ENCODE peak calls at places on chromosome 20, in four cellular contexts. G, E, T and O are unnamed samples.

GRCh38 chr20:63831696-63832686 is 927 bp upstream of the ZBTB46 start:
- DNase-seq in T (peak; percentile 58), E (no peak), G (no peak), O (no peak)

GRCh38 chr20:17938889-17939619 is 29.5 kb downstream of the SNX5 start:
- DNase-seq in G (peak; percentile 63), T (peak; percentile 57), E (peak; percentile 50), O (peak; percentile 56)

GRCh38 chr20:63097336-63097831 is 90.6 kb upstream of the BHLHE23 start:
- DNase-seq in E (no peak), T (peak; percentile 7), G (no peak), O (no peak)

GRCh38 chr20:41293269-41294037 is 24.1 kb downstream of the ZHX3 start:
- DNase-seq in G (no peak), T (no peak), E (peak; percentile 74), O (peak; percentile 39)

GRCh38 chr20:39133205-39133604 is 171.1 kb downstream of the DHX35 start:
- DNase-seq in E (no peak), T (no peak), G (no peak), O (no peak)

GRCh38 chr20:58717278-58718091 is 24.9 kb downstream of the NPEPL1 start:
- DNase-seq in T (peak; percentile 12), E (no peak), G (no peak), O (no peak)

GRCh38 chr20:24996449-24997195 is 4.1 kb upstream of the APMAP start:
- DNase-seq in T (no peak), E (no peak), G (no peak), O (no peak)

GRCh38 chr20:62635232-62635631 is 7.1 kb upstream of the SLCO4A1 start:
- DNase-seq in T (no peak), E (no peak), G (no peak), O (no peak)

GRCh38 chr20:25280574-25281535 is 33.0 kb downstream of the PYGB start:
- DNase-seq in T (peak; percentile 9), E (no peak), G (no peak), O (no peak)

GRCh38 chr20:33915726-33916331 is 77.9 kb upstream of the RALY start:
- DNase-seq in E (no peak), T (no peak), G (peak; percentile 56), O (peak; percentile 28)

GRCh38 chr20:11395581-11395980 is 522.1 kb upstream of the BTBD3 start:
- DNase-seq in E (no peak), T (no peak), G (no peak), O (no peak)

GRCh38 chr20:45407783-45408645 is at the start of gene DBNDD2:
- DNase-seq in T (no peak), G (no peak), E (no peak), O (no peak)

GRCh38 chr20:46366826-46367225 is 39.6 kb downstream of the ELMO2 start:
- DNase-seq in E (no peak), G (no peak), T (no peak), O (no peak)